ENCODE peak calls at places on chromosomes 5 and 9, in seven cellular contexts. One of them, this sample, is unnamed.

GRCh38 chr5:76607353-76607871 is 15.8 kb downstream of the F2RL2 start:
- DNase-seq in Peyer's patch: no peak
- DNase-seq in HFFc6: no peak
- DNase-seq in hepatocyte: peak
- DNase-seq in H9: no peak
- DNase-seq in nephron progenitor cell: peak
- DNase-seq in dorsolateral prefrontal cortex: no peak
- DNase-seq in this sample: no peak

GRCh38 chr9:135216666-135217431 is 129.4 kb downstream of the OLFM1 start:
- DNase-seq in Peyer's patch: no peak
- DNase-seq in HFFc6: no peak
- DNase-seq in hepatocyte: no peak
- DNase-seq in H9: peak
- DNase-seq in nephron progenitor cell: no peak
- DNase-seq in dorsolateral prefrontal cortex: peak
- DNase-seq in this sample: no peak

GRCh38 chr5:1850324-1851154 is 32.2 kb downstream of the IRX4 start:
- DNase-seq in Peyer's patch: no peak
- DNase-seq in HFFc6: no peak
- DNase-seq in hepatocyte: no peak
- DNase-seq in H9: no peak
- DNase-seq in nephron progenitor cell: no peak
- DNase-seq in dorsolateral prefrontal cortex: no peak
- DNase-seq in this sample: no peak

GRCh38 chr9:32550609-32551490 is 1.3 kb upstream of the SMIM27 start:
- DNase-seq in Peyer's patch: peak
- DNase-seq in HFFc6: peak
- DNase-seq in hepatocyte: peak
- DNase-seq in H9: peak
- DNase-seq in nephron progenitor cell: peak
- DNase-seq in dorsolateral prefrontal cortex: peak
- DNase-seq in this sample: peak

GRCh38 chr5:37771731-37772130 is 68.1 kb downstream of the GDNF start:
- DNase-seq in Peyer's patch: no peak
- DNase-seq in HFFc6: peak
- DNase-seq in hepatocyte: no peak
- DNase-seq in H9: no peak
- DNase-seq in nephron progenitor cell: no peak
- DNase-seq in dorsolateral prefrontal cortex: no peak
- DNase-seq in this sample: no peak

GRCh38 chr9:86604741-86605140 is 250.5 kb upstream of the TUT7 start:
- DNase-seq in Peyer's patch: no peak
- DNase-seq in HFFc6: peak
- DNase-seq in hepatocyte: no peak
- DNase-seq in H9: no peak
- DNase-seq in nephron progenitor cell: no peak
- DNase-seq in dorsolateral prefrontal cortex: no peak
- DNase-seq in this sample: no peak

GRCh38 chr9:78622131-78622530 is 325.2 kb downstream of the PSAT1 start:
- DNase-seq in Peyer's patch: no peak
- DNase-seq in HFFc6: peak
- DNase-seq in hepatocyte: no peak
- DNase-seq in H9: no peak
- DNase-seq in nephron progenitor cell: no peak
- DNase-seq in dorsolateral prefrontal cortex: no peak
- DNase-seq in this sample: no peak

GRCh38 chr5:141383345-141383744 is 803 bp downstream of the PCDHGA7 start:
- DNase-seq in Peyer's patch: no peak
- DNase-seq in HFFc6: no peak
- DNase-seq in hepatocyte: no peak
- DNase-seq in H9: no peak
- DNase-seq in nephron progenitor cell: no peak
- DNase-seq in dorsolateral prefrontal cortex: no peak
- DNase-seq in this sample: no peak

GRCh38 chr9:106655966-106656365 is 207.0 kb upstream of the ZNF462 start:
- DNase-seq in Peyer's patch: no peak
- DNase-seq in HFFc6: no peak
- DNase-seq in hepatocyte: no peak
- DNase-seq in H9: no peak
- DNase-seq in nephron progenitor cell: no peak
- DNase-seq in dorsolateral prefrontal cortex: no peak
- DNase-seq in this sample: no peak

GRCh38 chr9:70228098-70228497 is 30.7 kb upstream of the SMC5 start:
- DNase-seq in Peyer's patch: no peak
- DNase-seq in HFFc6: no peak
- DNase-seq in hepatocyte: no peak
- DNase-seq in H9: no peak
- DNase-seq in nephron progenitor cell: no peak
- DNase-seq in dorsolateral prefrontal cortex: no peak
- DNase-seq in this sample: no peak

GRCh38 chr5:35029333-35029732 is 18.4 kb downstream of the AGXT2 start:
- DNase-seq in Peyer's patch: no peak
- DNase-seq in HFFc6: peak
- DNase-seq in hepatocyte: no peak
- DNase-seq in H9: no peak
- DNase-seq in nephron progenitor cell: no peak
- DNase-seq in dorsolateral prefrontal cortex: no peak
- DNase-seq in this sample: no peak

GRCh38 chr5:67111779-67112178 is 84.8 kb downstream of the CD180 start:
- DNase-seq in Peyer's patch: no peak
- DNase-seq in HFFc6: no peak
- DNase-seq in hepatocyte: no peak
- DNase-seq in H9: no peak
- DNase-seq in nephron progenitor cell: no peak
- DNase-seq in dorsolateral prefrontal cortex: no peak
- DNase-seq in this sample: no peak

GRCh38 chr9:118522093-118523028 is 818.2 kb downstream of the TLR4 start:
- DNase-seq in Peyer's patch: peak
- DNase-seq in HFFc6: peak
- DNase-seq in hepatocyte: peak
- DNase-seq in H9: peak
- DNase-seq in nephron progenitor cell: peak
- DNase-seq in dorsolateral prefrontal cortex: no peak
- DNase-seq in this sample: no peak

GRCh38 chr9:95752129-95752731 is 123.3 kb upstream of the ERCC6L2 start:
- DNase-seq in Peyer's patch: no peak
- DNase-seq in HFFc6: no peak
- DNase-seq in hepatocyte: no peak
- DNase-seq in H9: peak
- DNase-seq in nephron progenitor cell: peak
- DNase-seq in dorsolateral prefrontal cortex: no peak
- DNase-seq in this sample: no peak

GRCh38 chr5:67203701-67204074 is 7.1 kb upstream of the CD180 start:
- DNase-seq in Peyer's patch: no peak
- DNase-seq in HFFc6: no peak
- DNase-seq in hepatocyte: no peak
- DNase-seq in H9: no peak
- DNase-seq in nephron progenitor cell: no peak
- DNase-seq in dorsolateral prefrontal cortex: no peak
- DNase-seq in this sample: no peak

GRCh38 chr5:4144608-4145007 is 549.0 kb downstream of the IRX1 start:
- DNase-seq in Peyer's patch: no peak
- DNase-seq in HFFc6: no peak
- DNase-seq in hepatocyte: no peak
- DNase-seq in H9: no peak
- DNase-seq in nephron progenitor cell: no peak
- DNase-seq in dorsolateral prefrontal cortex: no peak
- DNase-seq in this sample: no peak

GRCh38 chr9:15423328-15423985 is 781 bp downstream of the SNAPC3 start:
- DNase-seq in Peyer's patch: no peak
- DNase-seq in HFFc6: peak
- DNase-seq in hepatocyte: peak
- DNase-seq in H9: no peak
- DNase-seq in nephron progenitor cell: no peak
- DNase-seq in dorsolateral prefrontal cortex: no peak
- DNase-seq in this sample: no peak

GRCh38 chr9:4508907-4509589 is 18.8 kb downstream of the SLC1A1 start:
- DNase-seq in Peyer's patch: no peak
- DNase-seq in HFFc6: peak
- DNase-seq in hepatocyte: no peak
- DNase-seq in H9: no peak
- DNase-seq in nephron progenitor cell: no peak
- DNase-seq in dorsolateral prefrontal cortex: no peak
- DNase-seq in this sample: no peak

GRCh38 chr9:76558465-76558864 is 99.5 kb downstream of the GCNT1 start:
- DNase-seq in Peyer's patch: no peak
- DNase-seq in HFFc6: no peak
- DNase-seq in hepatocyte: no peak
- DNase-seq in H9: no peak
- DNase-seq in nephron progenitor cell: no peak
- DNase-seq in dorsolateral prefrontal cortex: no peak
- DNase-seq in this sample: no peak

GRCh38 chr5:43078956-43079355 is 38.8 kb upstream of the ANXA2R start:
- DNase-seq in Peyer's patch: no peak
- DNase-seq in HFFc6: peak
- DNase-seq in hepatocyte: peak
- DNase-seq in H9: no peak
- DNase-seq in nephron progenitor cell: no peak
- DNase-seq in dorsolateral prefrontal cortex: no peak
- DNase-seq in this sample: no peak

GRCh38 chr9:34372598-34373011 is 4.1 kb downstream of the MYORG start:
- DNase-seq in Peyer's patch: no peak
- DNase-seq in HFFc6: no peak
- DNase-seq in hepatocyte: peak
- DNase-seq in H9: peak
- DNase-seq in nephron progenitor cell: no peak
- DNase-seq in dorsolateral prefrontal cortex: no peak
- DNase-seq in this sample: no peak

GRCh38 chr5:129111351-129111750 is 16.8 kb downstream of the ISOC1 start:
- DNase-seq in Peyer's patch: no peak
- DNase-seq in HFFc6: no peak
- DNase-seq in hepatocyte: no peak
- DNase-seq in H9: no peak
- DNase-seq in nephron progenitor cell: no peak
- DNase-seq in dorsolateral prefrontal cortex: no peak
- DNase-seq in this sample: no peak

GRCh38 chr5:9156282-9156681 is 389.6 kb downstream of the SEMA5A start:
- DNase-seq in Peyer's patch: peak
- DNase-seq in HFFc6: peak
- DNase-seq in hepatocyte: peak
- DNase-seq in H9: peak
- DNase-seq in nephron progenitor cell: peak
- DNase-seq in dorsolateral prefrontal cortex: peak
- DNase-seq in this sample: no peak

DNA sequence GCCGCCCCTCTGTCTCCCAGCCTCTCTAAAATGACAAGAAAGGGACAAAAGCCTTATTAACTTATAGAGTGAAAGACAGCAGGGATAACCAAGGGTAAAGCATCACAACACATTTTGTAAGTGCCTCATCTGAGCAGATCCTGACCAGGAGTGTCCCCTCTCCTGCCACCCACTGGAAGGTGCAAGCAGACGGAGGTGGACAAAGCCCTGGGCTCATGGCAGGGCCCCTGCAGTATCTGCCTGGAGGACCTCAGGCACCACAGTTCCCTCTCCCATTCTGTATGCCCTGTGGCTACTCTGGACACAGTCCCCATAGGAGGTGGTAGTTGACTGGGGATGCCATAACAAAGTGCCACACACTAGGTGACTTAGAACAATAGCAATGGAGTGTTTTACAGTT is 319.8 kb downstream of the GADD45G start:
- DNase-seq in Peyer's patch: no peak
- DNase-seq in HFFc6: no peak
- DNase-seq in hepatocyte: no peak
- DNase-seq in H9: no peak
- DNase-seq in nephron progenitor cell: no peak
- DNase-seq in dorsolateral prefrontal cortex: no peak
- DNase-seq in this sample: no peak
- TF ChIP-seq CTCF in Peyer's patch: no peak
- TF ChIP-seq CTCF in HFFc6: no peak
- TF ChIP-seq CTCF in hepatocyte: no peak
- TF ChIP-seq CTCF in H9: no peak
- TF ChIP-seq CTCF in nephron progenitor cell: no peak
- TF ChIP-seq CTCF in dorsolateral prefrontal cortex: no peak
- TF ChIP-seq CTCF in this sample: no peak

GRCh38 chr9:101232405-101232977 is 152.3 kb downstream of the BAAT start:
- DNase-seq in Peyer's patch: no peak
- DNase-seq in HFFc6: no peak
- DNase-seq in hepatocyte: no peak
- DNase-seq in H9: no peak
- DNase-seq in nephron progenitor cell: no peak
- DNase-seq in dorsolateral prefrontal cortex: no peak
- DNase-seq in this sample: no peak

GRCh38 chr9:101229606-101230005 is 155.2 kb downstream of the BAAT start:
- DNase-seq in Peyer's patch: no peak
- DNase-seq in HFFc6: no peak
- DNase-seq in hepatocyte: no peak
- DNase-seq in H9: no peak
- DNase-seq in nephron progenitor cell: no peak
- DNase-seq in dorsolateral prefrontal cortex: no peak
- DNase-seq in this sample: no peak

DNA sequence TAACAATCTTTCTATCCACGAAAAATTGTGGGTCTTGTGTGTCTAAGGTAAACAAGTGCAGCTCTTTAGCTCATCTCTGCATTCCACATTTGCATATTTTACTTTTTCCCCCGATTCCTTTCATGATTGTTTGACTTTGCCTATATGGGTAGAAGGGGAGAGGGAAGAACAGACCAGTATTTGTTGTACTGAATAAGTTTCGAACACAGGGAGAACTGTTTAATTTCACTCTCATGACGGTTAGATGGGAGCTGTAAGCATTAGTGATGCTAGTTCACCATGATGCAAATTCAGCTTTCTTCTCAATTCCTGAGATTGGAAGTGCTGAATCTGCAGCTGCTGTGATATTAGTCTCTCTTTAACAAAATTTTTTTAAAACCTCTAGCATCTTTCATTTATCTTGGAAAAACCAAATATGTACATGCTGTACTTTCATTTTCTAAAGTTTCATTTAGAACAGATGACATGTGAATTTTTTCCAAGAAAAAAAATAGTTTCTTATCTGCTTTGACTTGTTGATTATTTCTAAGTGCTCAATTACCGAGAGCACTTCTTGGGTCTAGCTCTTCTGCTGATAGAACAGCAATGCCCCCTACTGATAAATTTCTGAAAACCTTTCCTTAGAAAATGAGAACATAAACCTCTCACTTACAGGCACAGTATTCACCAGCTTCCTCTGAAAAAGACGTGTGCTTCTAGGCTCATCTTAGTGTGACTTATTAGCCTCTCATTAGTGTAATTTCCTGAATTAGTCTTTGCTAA is 149.5 kb downstream of the BAAT start:
- DNase-seq in Peyer's patch: no peak
- DNase-seq in HFFc6: no peak
- DNase-seq in hepatocyte: peak
- DNase-seq in H9: no peak
- DNase-seq in nephron progenitor cell: no peak
- DNase-seq in dorsolateral prefrontal cortex: no peak
- DNase-seq in this sample: no peak
- TF ChIP-seq CTCF in Peyer's patch: no peak
- TF ChIP-seq CTCF in HFFc6: peak
- TF ChIP-seq CTCF in hepatocyte: peak
- TF ChIP-seq CTCF in H9: peak
- TF ChIP-seq CTCF in nephron progenitor cell: peak
- TF ChIP-seq CTCF in dorsolateral prefrontal cortex: peak
- TF ChIP-seq CTCF in this sample: no peak

GRCh38 chr5:151219789-151220188 is 4.1 kb downstream of the CCDC69 start:
- DNase-seq in Peyer's patch: no peak
- DNase-seq in HFFc6: no peak
- DNase-seq in hepatocyte: no peak
- DNase-seq in H9: no peak
- DNase-seq in nephron progenitor cell: no peak
- DNase-seq in dorsolateral prefrontal cortex: no peak
- DNase-seq in this sample: no peak
- TF ChIP-seq CTCF in Peyer's patch: no peak
- TF ChIP-seq CTCF in HFFc6: peak
- TF ChIP-seq CTCF in hepatocyte: no peak
- TF ChIP-seq CTCF in H9: peak
- TF ChIP-seq CTCF in nephron progenitor cell: no peak
- TF ChIP-seq CTCF in dorsolateral prefrontal cortex: no peak
- TF ChIP-seq CTCF in this sample: no peak

GRCh38 chr9:121688149-121688680 is 36.8 kb downstream of the DAB2IP start:
- DNase-seq in Peyer's patch: no peak
- DNase-seq in HFFc6: no peak
- DNase-seq in hepatocyte: no peak
- DNase-seq in H9: no peak
- DNase-seq in nephron progenitor cell: no peak
- DNase-seq in dorsolateral prefrontal cortex: no peak
- DNase-seq in this sample: no peak
- TF ChIP-seq CTCF in Peyer's patch: no peak
- TF ChIP-seq CTCF in HFFc6: no peak
- TF ChIP-seq CTCF in hepatocyte: no peak
- TF ChIP-seq CTCF in H9: no peak
- TF ChIP-seq CTCF in nephron progenitor cell: no peak
- TF ChIP-seq CTCF in dorsolateral prefrontal cortex: no peak
- TF ChIP-seq CTCF in this sample: no peak